ENCODE peak calls at places on chromosomes 11 and 22, in seven cellular contexts. One of them, this sample, is unnamed.

GRCh38 chr11:95821640-95822039 is 31.3 kb downstream of the CEP57 start:
- DNase-seq in type B pancreatic cell: no peak
- DNase-seq in upper lobe of right lung: no peak
- DNase-seq in thoracic aorta: no peak
- DNase-seq in BJ: no peak
- DNase-seq in cardiac muscle cell: no peak
- DNase-seq in CD4-positive, alpha-beta T cell: no peak
- DNase-seq in this sample: no peak

GRCh38 chr11:36702330-36703054 is 104.5 kb upstream of the RAG2 start:
- DNase-seq in type B pancreatic cell: no peak
- DNase-seq in upper lobe of right lung: no peak
- DNase-seq in thoracic aorta: no peak
- DNase-seq in BJ: peak; percentile 5
- DNase-seq in cardiac muscle cell: peak; percentile 70
- DNase-seq in CD4-positive, alpha-beta T cell: no peak
- DNase-seq in this sample: peak; percentile 25

GRCh38 chr11:1326435-1327063 is 17.1 kb upstream of the TOLLIP start:
- DNase-seq in type B pancreatic cell: no peak
- DNase-seq in upper lobe of right lung: no peak
- DNase-seq in thoracic aorta: no peak
- DNase-seq in BJ: no peak
- DNase-seq in cardiac muscle cell: no peak
- DNase-seq in CD4-positive, alpha-beta T cell: no peak
- DNase-seq in this sample: no peak

GRCh38 chr22:41380993-41381328 is 781 bp upstream of the TEF start:
- DNase-seq in type B pancreatic cell: no peak
- DNase-seq in upper lobe of right lung: no peak
- DNase-seq in thoracic aorta: peak; percentile 62
- DNase-seq in BJ: peak; percentile 78
- DNase-seq in cardiac muscle cell: peak; percentile 88
- DNase-seq in CD4-positive, alpha-beta T cell: no peak
- DNase-seq in this sample: no peak

GRCh38 chr11:67240575-67241389 is 25.5 kb upstream of the GRK2 start:
- DNase-seq in type B pancreatic cell: no peak
- DNase-seq in upper lobe of right lung: peak; percentile 83
- DNase-seq in thoracic aorta: peak; percentile 54
- DNase-seq in BJ: peak; percentile 39
- DNase-seq in cardiac muscle cell: peak; percentile 59
- DNase-seq in CD4-positive, alpha-beta T cell: peak; percentile 58
- DNase-seq in this sample: no peak

GRCh38 chr11:113994077-113994954 is 19.4 kb downstream of the HTR3A start:
- DNase-seq in type B pancreatic cell: no peak
- DNase-seq in upper lobe of right lung: no peak
- DNase-seq in thoracic aorta: no peak
- DNase-seq in BJ: no peak
- DNase-seq in cardiac muscle cell: peak; percentile 36
- DNase-seq in CD4-positive, alpha-beta T cell: peak; percentile 14
- DNase-seq in this sample: no peak

GRCh38 chr22:28029201-28029948 is 110.3 kb upstream of the PITPNB start:
- DNase-seq in type B pancreatic cell: no peak
- DNase-seq in upper lobe of right lung: peak; percentile 35
- DNase-seq in thoracic aorta: no peak
- DNase-seq in BJ: no peak
- DNase-seq in cardiac muscle cell: no peak
- DNase-seq in CD4-positive, alpha-beta T cell: no peak
- DNase-seq in this sample: no peak

GRCh38 chr11:111938687-111939160 is 1.6 kb downstream of the DIXDC1 start:
- DNase-seq in type B pancreatic cell: no peak
- DNase-seq in upper lobe of right lung: no peak
- DNase-seq in thoracic aorta: no peak
- DNase-seq in BJ: no peak
- DNase-seq in cardiac muscle cell: no peak
- DNase-seq in CD4-positive, alpha-beta T cell: no peak
- DNase-seq in this sample: no peak

GRCh38 chr22:50610581-50610980 is 10.0 kb downstream of the MAPK8IP2 start:
- DNase-seq in type B pancreatic cell: no peak
- DNase-seq in upper lobe of right lung: no peak
- DNase-seq in thoracic aorta: no peak
- DNase-seq in BJ: no peak
- DNase-seq in cardiac muscle cell: no peak
- DNase-seq in CD4-positive, alpha-beta T cell: no peak
- DNase-seq in this sample: no peak

GRCh38 chr11:92101845-92102244 is 122.8 kb upstream of the FAT3 start:
- DNase-seq in type B pancreatic cell: no peak
- DNase-seq in upper lobe of right lung: no peak
- DNase-seq in thoracic aorta: no peak
- DNase-seq in BJ: no peak
- DNase-seq in cardiac muscle cell: no peak
- DNase-seq in CD4-positive, alpha-beta T cell: no peak
- DNase-seq in this sample: no peak

GRCh38 chr11:44133335-44133946 is 38.0 kb downstream of the EXT2 start:
- DNase-seq in type B pancreatic cell: no peak
- DNase-seq in upper lobe of right lung: no peak
- DNase-seq in thoracic aorta: no peak
- DNase-seq in BJ: no peak
- DNase-seq in cardiac muscle cell: peak; percentile 69
- DNase-seq in CD4-positive, alpha-beta T cell: no peak
- DNase-seq in this sample: no peak

GRCh38 chr11:27619039-27619438 is 81.2 kb downstream of the BDNF start:
- DNase-seq in type B pancreatic cell: no peak
- DNase-seq in upper lobe of right lung: no peak
- DNase-seq in thoracic aorta: no peak
- DNase-seq in BJ: no peak
- DNase-seq in cardiac muscle cell: no peak
- DNase-seq in CD4-positive, alpha-beta T cell: no peak
- DNase-seq in this sample: no peak

GRCh38 chr22:45298934-45299505 is 10.7 kb upstream of the FAM118A start:
- DNase-seq in type B pancreatic cell: no peak
- DNase-seq in upper lobe of right lung: no peak
- DNase-seq in thoracic aorta: no peak
- DNase-seq in BJ: no peak
- DNase-seq in cardiac muscle cell: no peak
- DNase-seq in CD4-positive, alpha-beta T cell: no peak
- DNase-seq in this sample: no peak

GRCh38 chr22:26431151-26431995 is 2.3 kb downstream of the ASPHD2 start:
- DNase-seq in type B pancreatic cell: no peak
- DNase-seq in upper lobe of right lung: no peak
- DNase-seq in thoracic aorta: no peak
- DNase-seq in BJ: no peak
- DNase-seq in cardiac muscle cell: no peak
- DNase-seq in CD4-positive, alpha-beta T cell: no peak
- DNase-seq in this sample: no peak

GRCh38 chr11:106271126-106271525 is 193.7 kb downstream of the AASDHPPT start:
- DNase-seq in type B pancreatic cell: no peak
- DNase-seq in upper lobe of right lung: no peak
- DNase-seq in thoracic aorta: no peak
- DNase-seq in BJ: no peak
- DNase-seq in cardiac muscle cell: no peak
- DNase-seq in CD4-positive, alpha-beta T cell: no peak
- DNase-seq in this sample: no peak

GRCh38 chr22:29944339-29944738 is 61.4 kb downstream of the MTMR3 start:
- DNase-seq in type B pancreatic cell: no peak
- DNase-seq in upper lobe of right lung: no peak
- DNase-seq in thoracic aorta: no peak
- DNase-seq in BJ: no peak
- DNase-seq in cardiac muscle cell: no peak
- DNase-seq in CD4-positive, alpha-beta T cell: no peak
- DNase-seq in this sample: no peak

GRCh38 chr11:6397636-6398035 is 7.4 kb downstream of the SMPD1 start:
- DNase-seq in type B pancreatic cell: no peak
- DNase-seq in upper lobe of right lung: no peak
- DNase-seq in thoracic aorta: no peak
- DNase-seq in BJ: no peak
- DNase-seq in cardiac muscle cell: no peak
- DNase-seq in CD4-positive, alpha-beta T cell: no peak
- DNase-seq in this sample: no peak

GRCh38 chr22:29291215-29291614 is 15.2 kb upstream of the GAS2L1 start:
- DNase-seq in type B pancreatic cell: no peak
- DNase-seq in upper lobe of right lung: no peak
- DNase-seq in thoracic aorta: no peak
- DNase-seq in BJ: no peak
- DNase-seq in cardiac muscle cell: no peak
- DNase-seq in CD4-positive, alpha-beta T cell: no peak
- DNase-seq in this sample: no peak

GRCh38 chr11:46537121-46537520 is 56.7 kb downstream of the AMBRA1 start:
- DNase-seq in type B pancreatic cell: no peak
- DNase-seq in upper lobe of right lung: no peak
- DNase-seq in thoracic aorta: no peak
- DNase-seq in BJ: no peak
- DNase-seq in cardiac muscle cell: no peak
- DNase-seq in CD4-positive, alpha-beta T cell: no peak
- DNase-seq in this sample: no peak
- TF ChIP-seq CTCF in type B pancreatic cell: no peak
- TF ChIP-seq CTCF in upper lobe of right lung: no peak
- TF ChIP-seq CTCF in thoracic aorta: no peak
- TF ChIP-seq CTCF in BJ: peak; percentile 17
- TF ChIP-seq CTCF in cardiac muscle cell: no peak
- TF ChIP-seq CTCF in CD4-positive, alpha-beta T cell: no peak
- TF ChIP-seq CTCF in this sample: peak; percentile 46

GRCh38 chr11:33259869-33260268 is 2.7 kb downstream of the HIPK3 start:
- DNase-seq in type B pancreatic cell: no peak
- DNase-seq in upper lobe of right lung: no peak
- DNase-seq in thoracic aorta: no peak
- DNase-seq in BJ: no peak
- DNase-seq in cardiac muscle cell: no peak
- DNase-seq in CD4-positive, alpha-beta T cell: no peak
- DNase-seq in this sample: no peak

GRCh38 chr11:33257897-33258630 is 883 bp downstream of the HIPK3 start:
- DNase-seq in type B pancreatic cell: peak; percentile 84
- DNase-seq in upper lobe of right lung: peak; percentile 95
- DNase-seq in thoracic aorta: peak; percentile 40
- DNase-seq in BJ: peak; percentile 44
- DNase-seq in cardiac muscle cell: peak; percentile 85
- DNase-seq in CD4-positive, alpha-beta T cell: peak; percentile 60
- DNase-seq in this sample: no peak

GRCh38 chr11:33257160-33257896 is at the start of gene HIPK3:
- DNase-seq in type B pancreatic cell: peak; percentile 90
- DNase-seq in upper lobe of right lung: peak; percentile 95
- DNase-seq in thoracic aorta: peak; percentile 48
- DNase-seq in BJ: no peak
- DNase-seq in cardiac muscle cell: peak; percentile 93
- DNase-seq in CD4-positive, alpha-beta T cell: peak; percentile 68
- DNase-seq in this sample: no peak

GRCh38 chr11:33256808-33257159 is 397 bp upstream of the HIPK3 start:
- DNase-seq in type B pancreatic cell: no peak
- DNase-seq in upper lobe of right lung: no peak
- DNase-seq in thoracic aorta: no peak
- DNase-seq in BJ: no peak
- DNase-seq in cardiac muscle cell: no peak
- DNase-seq in CD4-positive, alpha-beta T cell: no peak
- DNase-seq in this sample: no peak

GRCh38 chr11:33258631-33259184 is 1.5 kb downstream of the HIPK3 start:
- DNase-seq in type B pancreatic cell: no peak
- DNase-seq in upper lobe of right lung: no peak
- DNase-seq in thoracic aorta: no peak
- DNase-seq in BJ: no peak
- DNase-seq in cardiac muscle cell: no peak
- DNase-seq in CD4-positive, alpha-beta T cell: no peak
- DNase-seq in this sample: no peak
- TF ChIP-seq CTCF in type B pancreatic cell: peak; percentile 19
- TF ChIP-seq CTCF in upper lobe of right lung: no peak
- TF ChIP-seq CTCF in thoracic aorta: no peak
- TF ChIP-seq CTCF in BJ: no peak
- TF ChIP-seq CTCF in cardiac muscle cell: no peak
- TF ChIP-seq CTCF in CD4-positive, alpha-beta T cell: no peak
- TF ChIP-seq CTCF in this sample: no peak

DNA sequence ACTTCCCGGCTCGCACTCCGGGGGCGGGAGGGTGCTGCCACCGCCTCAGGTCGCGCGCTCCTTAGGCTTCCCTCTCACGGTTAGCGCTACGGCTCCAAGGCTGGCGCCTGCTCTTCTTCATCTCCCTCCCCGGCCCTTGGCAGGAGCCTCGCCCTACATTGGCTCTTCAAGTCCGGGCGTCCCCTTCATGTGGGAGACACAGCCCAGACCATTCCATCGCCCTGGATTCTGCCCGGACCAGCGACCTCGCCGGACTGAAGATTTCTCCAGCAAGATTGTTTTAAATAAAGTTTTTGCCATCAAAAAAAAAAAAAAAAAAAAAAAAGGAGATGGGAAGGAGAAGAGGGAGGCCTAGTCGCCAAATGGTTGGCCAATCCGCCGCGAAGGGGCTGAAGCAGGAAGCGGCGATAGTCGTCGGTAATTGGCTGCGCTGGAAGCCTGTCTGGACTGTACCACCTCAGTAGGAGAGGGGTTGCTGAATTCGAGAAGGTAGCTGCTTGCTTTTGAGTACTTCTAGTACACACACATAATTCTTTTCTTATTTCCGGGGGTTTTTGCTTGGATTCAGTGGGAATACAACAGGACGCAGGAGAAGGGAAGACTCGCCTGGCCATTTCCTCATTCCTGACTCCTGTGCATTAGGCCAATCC is 724 bp upstream of the ZDHHC5 start:
- DNase-seq in type B pancreatic cell: peak; percentile 92
- DNase-seq in upper lobe of right lung: peak; percentile 97
- DNase-seq in thoracic aorta: peak; percentile 93
- DNase-seq in BJ: peak; percentile 83
- DNase-seq in cardiac muscle cell: peak; percentile 98
- DNase-seq in CD4-positive, alpha-beta T cell: peak; percentile 86
- DNase-seq in this sample: peak; percentile 57
- TF ChIP-seq CTCF in type B pancreatic cell: peak; percentile 23
- TF ChIP-seq CTCF in upper lobe of right lung: no peak
- TF ChIP-seq CTCF in thoracic aorta: no peak
- TF ChIP-seq CTCF in BJ: no peak
- TF ChIP-seq CTCF in cardiac muscle cell: no peak
- TF ChIP-seq CTCF in CD4-positive, alpha-beta T cell: no peak
- TF ChIP-seq CTCF in this sample: no peak

GRCh38 chr22:37400719-37401118 is 26.6 kb downstream of the ELFN2 start:
- DNase-seq in type B pancreatic cell: no peak
- DNase-seq in upper lobe of right lung: no peak
- DNase-seq in thoracic aorta: no peak
- DNase-seq in BJ: no peak
- DNase-seq in cardiac muscle cell: peak; percentile 27
- DNase-seq in CD4-positive, alpha-beta T cell: no peak
- DNase-seq in this sample: no peak

GRCh38 chr22:37403267-37403960 is 23.9 kb downstream of the ELFN2 start:
- DNase-seq in type B pancreatic cell: no peak
- DNase-seq in upper lobe of right lung: no peak
- DNase-seq in thoracic aorta: no peak
- DNase-seq in BJ: no peak
- DNase-seq in cardiac muscle cell: no peak
- DNase-seq in CD4-positive, alpha-beta T cell: no peak
- DNase-seq in this sample: no peak

GRCh38 chr22:37404126-37404525 is 23.2 kb downstream of the ELFN2 start:
- DNase-seq in type B pancreatic cell: no peak
- DNase-seq in upper lobe of right lung: no peak
- DNase-seq in thoracic aorta: no peak
- DNase-seq in BJ: no peak
- DNase-seq in cardiac muscle cell: no peak
- DNase-seq in CD4-positive, alpha-beta T cell: no peak
- DNase-seq in this sample: no peak

GRCh38 chr22:37401861-37402506 is 25.3 kb downstream of the ELFN2 start:
- DNase-seq in type B pancreatic cell: no peak
- DNase-seq in upper lobe of right lung: no peak
- DNase-seq in thoracic aorta: no peak
- DNase-seq in BJ: no peak
- DNase-seq in cardiac muscle cell: no peak
- DNase-seq in CD4-positive, alpha-beta T cell: no peak
- DNase-seq in this sample: no peak

GRCh38 chr22:37401401-37401859 is 25.8 kb downstream of the ELFN2 start:
- DNase-seq in type B pancreatic cell: no peak
- DNase-seq in upper lobe of right lung: no peak
- DNase-seq in thoracic aorta: no peak
- DNase-seq in BJ: no peak
- DNase-seq in cardiac muscle cell: no peak
- DNase-seq in CD4-positive, alpha-beta T cell: no peak
- DNase-seq in this sample: no peak
- TF ChIP-seq CTCF in type B pancreatic cell: no peak
- TF ChIP-seq CTCF in upper lobe of right lung: no peak
- TF ChIP-seq CTCF in thoracic aorta: no peak
- TF ChIP-seq CTCF in BJ: no peak
- TF ChIP-seq CTCF in cardiac muscle cell: no peak
- TF ChIP-seq CTCF in CD4-positive, alpha-beta T cell: no peak
- TF ChIP-seq CTCF in this sample: no peak

This sample was measured in D721Med.